ENCODE peak calls at places on chromosomes 2 and 18, in six cellular contexts. Q, U, M, B, T and A are unnamed samples.

GRCh38 chr2:179443175-179443574 is 178.5 kb upstream of the SESTD1 start:
- DNase-seq in Q (no peak), U (no peak), M (no peak), B (no peak), T (no peak), A (peak)

GRCh38 chr2:6429210-6429986 is 436.3 kb downstream of the CMPK2 start:
- DNase-seq in Q (no peak), U (no peak), M (no peak), B (no peak), T (no peak), A (no peak)

GRCh38 chr2:108970369-108970768 is 18.7 kb downstream of the EDAR start:
- DNase-seq in Q (no peak), U (no peak), M (no peak), B (no peak), T (no peak), A (no peak)

GRCh38 chr18:32048507-32049091 is 30.0 kb downstream of the RNF125 start:
- DNase-seq in Q (no peak), U (peak), M (no peak), B (no peak), T (peak), A (no peak)

GRCh38 chr2:10278029-10278762 is 24.5 kb upstream of the HPCAL1 start:
- DNase-seq in Q (peak), U (no peak), M (peak), B (no peak), T (peak), A (peak)

GRCh38 chr2:137659616-137660015 is 304.7 kb upstream of the HNMT start:
- DNase-seq in Q (peak), U (no peak), M (no peak), B (no peak), T (peak), A (no peak)

GRCh38 chr2:42117923-42118758 is 51.0 kb upstream of the EML4 start:
- DNase-seq in Q (peak), U (peak), M (peak), B (no peak), T (peak), A (no peak)

GRCh38 chr18:41577529-41577928 is 377.5 kb upstream of the PIK3C3 start:
- DNase-seq in Q (no peak), U (no peak), M (no peak), B (no peak), T (no peak), A (no peak)

GRCh38 chr18:35117372-35117771 is 76.2 kb downstream of the MAPRE2 start:
- DNase-seq in Q (no peak), U (no peak), M (peak), B (no peak), T (no peak), A (no peak)

GRCh38 chr2:20052872-20053281 is 1.4 kb upstream of the LAPTM4A start:
- DNase-seq in Q (peak), U (no peak), M (peak), B (no peak), T (no peak), A (no peak)

GRCh38 chr2:16745466-16745865 is 79.8 kb upstream of the CYRIA start:
- DNase-seq in Q (no peak), U (no peak), M (peak), B (no peak), T (no peak), A (no peak)

GRCh38 chr2:113053666-113054435 is 1.2 kb upstream of the IL36B start:
- DNase-seq in Q (no peak), U (no peak), M (no peak), B (no peak), T (no peak), A (no peak)

GRCh38 chr2:137797630-137798029 is 166.6 kb upstream of the HNMT start:
- DNase-seq in Q (no peak), U (no peak), M (no peak), B (no peak), T (no peak), A (no peak)

GRCh38 chr2:230888824-230889400 is 24.2 kb downstream of the ITM2C start:
- DNase-seq in Q (no peak), U (no peak), M (no peak), B (no peak), T (no peak), A (peak)

GRCh38 chr2:199136681-199137080 is 321.1 kb downstream of the SATB2 start:
- DNase-seq in Q (peak), U (no peak), M (peak), B (no peak), T (no peak), A (no peak)

GRCh38 chr2:227942021-227942420 is 70.6 kb downstream of the DAW1 start:
- DNase-seq in Q (no peak), U (no peak), M (no peak), B (no peak), T (no peak), A (no peak)

GRCh38 chr2:102166189-102166845 is 20.5 kb upstream of the IL1RL2 start:
- DNase-seq in Q (no peak), U (no peak), M (peak), B (no peak), T (peak), A (no peak)

GRCh38 chr2:30231726-30232026 is 342 bp downstream of the LBH start:
- DNase-seq in Q (no peak), U (no peak), M (no peak), B (no peak), T (no peak), A (no peak)

GRCh38 chr2:130338793-130339345 is 3.8 kb upstream of the IMP4 start:
- DNase-seq in Q (no peak), U (no peak), M (no peak), B (no peak), T (no peak), A (no peak)

GRCh38 chr2:165874445-165875039 is 79.0 kb downstream of the TTC21B start:
- DNase-seq in Q (no peak), U (peak), M (peak), B (no peak), T (peak), A (no peak)

GRCh38 chr2:215218587-215219577 is 80.5 kb upstream of the ABCA12 start:
- DNase-seq in Q (peak), U (no peak), M (no peak), B (no peak), T (no peak), A (no peak)

GRCh38 chr2:216133392-216133791 is 24.2 kb downstream of the XRCC5 start:
- DNase-seq in Q (no peak), U (no peak), M (no peak), B (no peak), T (no peak), A (no peak)

GRCh38 chr2:71950256-71951066 is 197.2 kb downstream of the CYP26B1 start:
- DNase-seq in Q (no peak), U (no peak), M (no peak), B (no peak), T (no peak), A (no peak)

GRCh38 chr18:50661013-50661412 is 101.1 kb downstream of the MAPK4 start:
- DNase-seq in Q (no peak), U (no peak), M (no peak), B (no peak), T (no peak), A (no peak)

GRCh38 chr2:23482607-23483006 is 97.6 kb downstream of the KLHL29 start:
- DNase-seq in Q (no peak), U (no peak), M (no peak), B (no peak), T (no peak), A (no peak)

GRCh38 chr2:136209540-136210264 is 91.8 kb upstream of the CXCR4 start:
- DNase-seq in Q (no peak), U (no peak), M (no peak), B (no peak), T (no peak), A (no peak)
- H3K27ac ChIP-seq in Q (no peak), U (no peak), M (no peak), B (no peak), T (no peak), A (peak)

GRCh38 chr2:241069821-241070281 is 32.2 kb downstream of the MTERF4 start:
- DNase-seq in Q (no peak), U (no peak), M (no peak), B (no peak), T (no peak), A (peak)

GRCh38 chr2:241067501-241068135 is 34.5 kb downstream of the MTERF4 start:
- DNase-seq in Q (no peak), U (no peak), M (no peak), B (no peak), T (no peak), A (no peak)

GRCh38 chr2:241070361-241070760 is 31.7 kb downstream of the MTERF4 start:
- DNase-seq in Q (no peak), U (no peak), M (no peak), B (no peak), T (no peak), A (no peak)

GRCh38 chr2:241068136-241068941 is 33.7 kb downstream of the MTERF4 start:
- DNase-seq in Q (no peak), U (no peak), M (no peak), B (no peak), T (no peak), A (no peak)

GRCh38 chr2:241068942-241069810 is 32.9 kb downstream of the MTERF4 start:
- DNase-seq in Q (no peak), U (no peak), M (no peak), B (no peak), T (no peak), A (peak)
- H3K4me3 ChIP-seq in Q (no peak), U (no peak), M (no peak), B (no peak), T (no peak), A (no peak)

GRCh38 chr2:15142069-15142689 is 419.0 kb downstream of the NBAS start:
- DNase-seq in Q (peak), U (peak), M (peak), B (peak), T (peak), A (peak)
- H3K27ac ChIP-seq in Q (no peak), U (peak), M (no peak), B (peak), T (no peak), A (peak)

GRCh38 chr2:57543211-57543610 is 503.4 kb upstream of the VRK2 start:
- DNase-seq in Q (no peak), U (no peak), M (no peak), B (no peak), T (no peak), A (no peak)
- H3K4me3 ChIP-seq in Q (no peak), U (no peak), M (no peak), B (no peak), T (no peak), A (no peak)

GRCh38 chr2:38698604-38699003 is 32.7 kb downstream of the GALM start:
- DNase-seq in Q (no peak), U (no peak), M (no peak), B (no peak), T (no peak), A (no peak)

GRCh38 chr2:38700113-38700780 is 34.3 kb downstream of the GALM start:
- DNase-seq in Q (no peak), U (no peak), M (no peak), B (no peak), T (no peak), A (no peak)

GRCh38 chr2:38700881-38701458 is 35.1 kb downstream of the GALM start:
- DNase-seq in Q (no peak), U (no peak), M (no peak), B (no peak), T (no peak), A (no peak)

GRCh38 chr2:38704664-38705063 is 38.8 kb downstream of the GALM start:
- DNase-seq in Q (no peak), U (no peak), M (no peak), B (no peak), T (no peak), A (no peak)

DNA sequence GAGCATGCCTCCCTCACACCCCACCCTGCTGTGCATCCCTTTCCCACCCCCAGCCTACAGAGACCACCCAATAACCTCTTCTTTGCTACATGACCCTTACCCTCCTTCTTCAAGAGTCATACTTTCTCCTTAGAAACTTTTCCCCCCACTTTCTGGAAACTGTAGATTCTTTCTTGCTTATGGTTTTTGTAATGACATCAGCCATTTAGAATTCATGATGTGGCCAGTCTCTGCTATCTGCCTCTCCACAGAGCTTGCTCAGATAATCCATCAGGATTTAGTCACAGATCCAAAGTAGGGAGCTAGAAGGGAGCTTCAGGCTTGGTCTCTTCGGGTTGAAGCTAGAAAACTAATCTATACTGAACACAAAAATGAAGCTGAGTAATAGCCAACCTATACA is 36.5 kb downstream of the GALM start:
- DNase-seq in Q (no peak), U (no peak), M (peak), B (no peak), T (no peak), A (no peak)
- H3K27ac ChIP-seq in Q (no peak), U (no peak), M (peak), B (no peak), T (no peak), A (no peak)

GRCh38 chr2:74576151-74576755 is 21.7 kb downstream of the DOK1 start:
- DNase-seq in Q (no peak), U (no peak), M (peak), B (no peak), T (no peak), A (no peak)
- H3K4me3 ChIP-seq in Q (no peak), U (no peak), M (no peak), B (no peak), T (no peak), A (no peak)

DNA sequence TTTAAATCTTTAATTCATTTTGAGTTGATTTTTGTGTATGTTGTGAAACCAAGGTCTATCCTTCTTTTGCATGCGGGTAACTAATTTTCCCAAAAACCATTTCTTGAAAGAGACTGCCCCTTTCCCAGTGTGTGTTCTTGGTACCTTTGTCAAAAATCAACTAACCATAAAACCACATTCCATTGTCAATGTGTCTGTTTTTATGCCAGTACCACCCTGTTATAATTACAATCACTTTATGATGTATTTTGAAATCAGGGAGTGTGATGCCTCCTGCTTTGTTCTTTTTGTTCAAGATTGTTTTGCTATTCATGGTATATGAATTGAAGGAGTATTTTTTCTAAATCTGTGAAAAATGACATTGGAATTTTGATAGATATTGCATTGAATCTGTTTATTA is 689.6 kb downstream of the TSN start:
- DNase-seq in Q (no peak), U (no peak), M (no peak), B (no peak), T (no peak), A (no peak)
- H3K27ac ChIP-seq in Q (no peak), U (no peak), M (no peak), B (no peak), T (no peak), A (no peak)

DNA sequence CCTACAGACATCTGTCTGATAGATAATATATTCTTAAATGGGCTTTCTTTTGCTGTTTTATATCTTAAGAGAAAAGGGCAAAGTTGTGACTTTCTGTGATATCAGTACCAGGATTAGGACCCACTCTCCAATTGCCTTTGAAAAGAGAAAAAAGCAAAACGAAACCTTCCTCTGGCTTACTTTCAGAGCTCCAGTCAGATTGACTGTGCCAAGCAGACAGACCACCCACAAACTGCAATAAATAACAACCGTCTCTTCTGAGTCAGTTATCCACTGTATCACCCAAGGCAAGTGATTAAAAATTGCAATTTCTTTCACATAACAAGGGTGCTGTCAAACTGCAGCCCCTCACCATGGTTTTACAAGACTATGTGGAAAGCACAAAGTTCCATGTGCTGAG is 230.5 kb upstream of the SETBP1 start:
- DNase-seq in Q (no peak), U (no peak), M (no peak), B (no peak), T (no peak), A (no peak)
- H3K4me3 ChIP-seq in Q (no peak), U (no peak), M (no peak), B (no peak), T (no peak), A (no peak)